ENCODE peak calls at places on chromosome 5, in five cellular contexts. One of them, this sample, is unnamed.

GRCh38 chr5:34045996-34046395 is 3.0 kb upstream of the C1QTNF3 start:
- DNase-seq in frontal cortex: no peak
- DNase-seq in left colon: no peak
- DNase-seq in glutamatergic neuron: no peak
- DNase-seq in mesendoderm: no peak
- DNase-seq in this sample: no peak

GRCh38 chr5:162654661-162655406 is 587.3 kb downstream of the GABRG2 start:
- DNase-seq in frontal cortex: no peak
- DNase-seq in glutamatergic neuron: no peak
- DNase-seq in mesendoderm: no peak
- DNase-seq in left colon: no peak
- DNase-seq in this sample: no peak

GRCh38 chr5:179139111-179139935 is 79.2 kb downstream of the ZNF354C start:
- DNase-seq in frontal cortex: no peak
- DNase-seq in left colon: no peak
- DNase-seq in mesendoderm: no peak
- DNase-seq in glutamatergic neuron: no peak
- DNase-seq in this sample: no peak

GRCh38 chr5:73591698-73592501 is 26.4 kb downstream of the UTP15 start:
- DNase-seq in mesendoderm: no peak
- DNase-seq in left colon: no peak
- DNase-seq in frontal cortex: no peak
- DNase-seq in glutamatergic neuron: no peak
- DNase-seq in this sample: no peak

GRCh38 chr5:111461261-111461671 is 51.1 kb downstream of the STARD4 start:
- DNase-seq in frontal cortex: no peak
- DNase-seq in glutamatergic neuron: peak
- DNase-seq in left colon: no peak
- DNase-seq in mesendoderm: peak
- DNase-seq in this sample: no peak

GRCh38 chr5:106923409-106923808 is 747.3 kb downstream of the EFNA5 start:
- DNase-seq in mesendoderm: no peak
- DNase-seq in left colon: no peak
- DNase-seq in glutamatergic neuron: no peak
- DNase-seq in frontal cortex: no peak
- DNase-seq in this sample: no peak

GRCh38 chr5:102537011-102537410 is 38.2 kb upstream of the SLCO6A1 start:
- DNase-seq in left colon: no peak
- DNase-seq in mesendoderm: peak
- DNase-seq in glutamatergic neuron: no peak
- DNase-seq in frontal cortex: no peak
- DNase-seq in this sample: no peak

GRCh38 chr5:17966636-17967402 is 332.6 kb downstream of the TAF11L14 start:
- DNase-seq in mesendoderm: no peak
- DNase-seq in left colon: no peak
- DNase-seq in frontal cortex: no peak
- DNase-seq in glutamatergic neuron: no peak
- DNase-seq in this sample: no peak

GRCh38 chr5:92962752-92963151 is 618.3 kb downstream of the NR2F1-AS1 start:
- DNase-seq in mesendoderm: no peak
- DNase-seq in glutamatergic neuron: no peak
- DNase-seq in left colon: no peak
- DNase-seq in frontal cortex: no peak
- DNase-seq in this sample: no peak